ENCODE peak calls at places on chromosomes 4 and X, in eight cellular contexts. J is endodermal cell, O is testis, E is right cardiac atrium, N is fibroblast of the aortic adventitia, P is body of pancreas, G is OCI-LY7, B is AG04450. H is an unnamed sample.

GRCh38 chrX:20352935-20353336 is 86.2 kb upstream of the RPS6KA3 start:
- DNase-seq in J (no peak), O (no peak), E (no peak), N (no peak), P (no peak), G (no peak), B (no peak), H (peak)

GRCh38 chr4:187865914-187866313 is 129.7 kb upstream of the ZFP42 start:
- DNase-seq in J (no peak), O (no peak), E (no peak), N (no peak), P (no peak), G (no peak), B (no peak), H (no peak)

GRCh38 chrX:24149346-24150050 is at the start of gene ZFX:
- DNase-seq in J (peak), O (peak), E (peak), N (peak), P (peak), G (peak), B (no peak), H (peak)

GRCh38 chr4:2274320-2275043 is 12.6 kb upstream of the MXD4 start:
- DNase-seq in J (no peak), O (no peak), E (no peak), N (no peak), P (no peak), G (no peak), B (no peak), H (no peak)

GRCh38 chrX:14899607-14900006 is 26.4 kb downstream of the MOSPD2 start:
- DNase-seq in J (no peak), O (no peak), E (no peak), N (peak), P (no peak), G (no peak), B (no peak), H (peak)

GRCh38 chr4:59553739-59554126 is 1646.4 kb upstream of the ADGRL3 start:
- DNase-seq in J (no peak), O (no peak), E (no peak), N (peak), P (no peak), G (no peak), B (no peak), H (peak)

GRCh38 chr4:88818650-88819470 is 121.2 kb upstream of the NAP1L5 start:
- DNase-seq in J (peak), O (peak), E (peak), N (peak), P (peak), G (peak), B (peak), H (peak)

GRCh38 chr4:48698029-48698901 is 81.8 kb downstream of the FRYL start:
- DNase-seq in J (peak), O (peak), E (peak), N (peak), P (peak), G (no peak), B (peak), H (no peak)

GRCh38 chr4:3436798-3437581 is 4.8 kb upstream of the HGFAC start:
- DNase-seq in J (no peak), O (no peak), E (peak), N (peak), P (peak), G (no peak), B (no peak), H (peak)

GRCh38 chr4:3252831-3253641 is 4.1 kb downstream of the MSANTD1 start:
- DNase-seq in J (peak), O (no peak), E (peak), N (no peak), P (peak), G (no peak), B (no peak), H (no peak)

GRCh38 chrX:153646620-153647373 is at the start of gene DUSP9:
- DNase-seq in J (peak), O (peak), E (no peak), N (no peak), P (peak), G (no peak), B (no peak), H (no peak)

GRCh38 chr4:184317234-184317918 is 99.7 kb upstream of the ENPP6 start:
- DNase-seq in J (no peak), O (no peak), E (no peak), N (no peak), P (no peak), G (no peak), B (no peak), H (no peak)

GRCh38 chrX:119518371-119518770 is 46.8 kb downstream of the STEEP1 start:
- DNase-seq in J (no peak), O (no peak), E (no peak), N (no peak), P (no peak), G (no peak), B (no peak), H (no peak)

GRCh38 chr4:71303850-71304249 is 35.0 kb upstream of the SLC4A4 start:
- DNase-seq in J (no peak), O (no peak), E (no peak), N (peak), P (no peak), G (no peak), B (no peak), H (no peak)

GRCh38 chrX:275967-276587 is 5.1 kb upstream of the PLCXD1 start:
- DNase-seq in J (peak), O (peak), E (peak), N (peak), P (peak), G (no peak), B (no peak), H (no peak)

GRCh38 chr4:23728393-23728792 is 161.5 kb downstream of the PPARGC1A start:
- DNase-seq in J (no peak), O (no peak), E (no peak), N (peak), P (no peak), G (no peak), B (peak), H (no peak)

GRCh38 chr4:87353592-87353991 is 30.9 kb upstream of the HSD17B13 start:
- DNase-seq in J (peak), O (peak), E (no peak), N (peak), P (peak), G (peak), B (peak), H (peak)

GRCh38 chr4:61202100-61202637 is 2.0 kb downstream of the ADGRL3 start:
- DNase-seq in J (no peak), O (peak), E (peak), N (no peak), P (no peak), G (no peak), B (no peak), H (no peak)

GRCh38 chr4:128311659-128312392 is 24.2 kb upstream of the PGRMC2 start:
- DNase-seq in J (no peak), O (no peak), E (no peak), N (no peak), P (peak), G (no peak), B (no peak), H (no peak)

GRCh38 chrX:74421181-74422028 is at the start of gene SLC16A2:
- DNase-seq in J (peak), O (peak), E (peak), N (peak), P (peak), G (no peak), B (peak), H (peak)

GRCh38 chrX:11143931-11144678 is 33.0 kb downstream of the HCCS start:
- DNase-seq in J (peak), O (peak), E (peak), N (peak), P (peak), G (peak), B (peak), H (peak)

GRCh38 chrX:150873616-150874015 is 24.9 kb downstream of the CD99L2 start:
- DNase-seq in J (no peak), O (no peak), E (peak), N (peak), P (peak), G (no peak), B (no peak), H (peak)

GRCh38 chrX:132001127-132001526 is 22.0 kb upstream of the STK26 start:
- DNase-seq in J (no peak), O (no peak), E (no peak), N (no peak), P (no peak), G (no peak), B (no peak), H (no peak)

GRCh38 chr4:168306476-168306875 is 12.1 kb downstream of the DDX60 start:
- DNase-seq in J (no peak), O (no peak), E (no peak), N (no peak), P (no peak), G (no peak), B (no peak), H (no peak)

GRCh38 chr4:84750260-84750955 is 167.5 kb downstream of the CDS1 start:
- DNase-seq in J (no peak), O (no peak), E (no peak), N (peak), P (no peak), G (peak), B (peak), H (peak)

GRCh38 chr4:113738251-113738650 is 23.3 kb downstream of the CAMK2D start:
- DNase-seq in J (no peak), O (no peak), E (no peak), N (peak), P (no peak), G (no peak), B (no peak), H (no peak)

GRCh38 chr4:6263541-6264540 is 5.8 kb upstream of the WFS1 start:
- DNase-seq in J (peak), O (peak), E (peak), N (peak), P (no peak), G (peak), B (no peak), H (peak)

GRCh38 chrX:134622056-134622812 is 36.0 kb downstream of the PLAC1 start:
- DNase-seq in J (peak), O (no peak), E (no peak), N (peak), P (no peak), G (no peak), B (no peak), H (peak)

GRCh38 chrX:56729152-56729557 is at the start of gene NBDY:
- DNase-seq in J (peak), O (peak), E (peak), N (peak), P (peak), G (peak), B (no peak), H (peak)

GRCh38 chr4:83308672-83309071 is 24.1 kb upstream of the COQ2 start:
- DNase-seq in J (peak), O (no peak), E (no peak), N (no peak), P (no peak), G (no peak), B (no peak), H (no peak)

GRCh38 chr4:110058677-110059076 is 139.7 kb downstream of the ELOVL6 start:
- DNase-seq in J (no peak), O (no peak), E (no peak), N (no peak), P (no peak), G (no peak), B (no peak), H (no peak)

DNA sequence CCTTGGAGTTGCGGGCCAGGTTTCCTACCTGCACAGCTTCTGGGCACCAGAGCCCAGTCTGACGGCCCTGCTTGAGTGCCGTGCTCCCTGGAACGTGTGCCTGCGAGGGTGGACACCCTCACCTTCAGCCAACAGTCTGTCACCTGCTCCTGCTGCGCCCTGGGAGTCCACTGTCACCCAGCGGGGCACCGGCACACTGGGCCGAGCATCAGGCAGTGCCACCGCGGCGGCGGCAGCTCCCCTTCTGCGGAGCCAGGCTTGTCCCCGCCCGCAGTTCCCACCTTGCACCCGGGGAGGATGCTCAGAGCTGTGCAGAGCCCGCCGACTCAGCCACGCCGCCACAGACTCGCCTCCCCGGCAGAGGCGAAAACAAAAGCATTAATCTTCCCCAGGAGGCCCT is 86.9 kb downstream of the ABLIM2 start:
- DNase-seq in J (peak), O (no peak), E (no peak), N (no peak), P (no peak), G (no peak), B (no peak), H (no peak)
- H3K4me3 ChIP-seq in J (no peak), O (no peak), E (no peak), N (no peak), P (no peak), G (no peak), B (no peak), H (no peak)

GRCh38 chr4:76420901-76421581 is at the start of gene CCDC158:
- DNase-seq in J (no peak), O (peak), E (peak), N (no peak), P (peak), G (no peak), B (no peak), H (no peak)
- H3K4me3 ChIP-seq in J (no peak), O (peak), E (peak), N (peak), P (peak), G (no peak), B (peak), H (no peak)

GRCh38 chr4:53702334-53703266 is 111.3 kb upstream of the LNX1 start:
- DNase-seq in J (peak), O (peak), E (peak), N (peak), P (peak), G (peak), B (no peak), H (peak)
- H3K4me3 ChIP-seq in J (no peak), O (no peak), E (peak), N (no peak), P (no peak), G (peak), B (peak), H (peak)

GRCh38 chr4:21304061-21304541 is 603.8 kb downstream of the PACRGL start:
- DNase-seq in J (peak), O (peak), E (peak), N (no peak), P (no peak), G (no peak), B (no peak), H (no peak)
- H3K4me3 ChIP-seq in J (peak), O (peak), E (no peak), N (no peak), P (no peak), G (no peak), B (no peak), H (no peak)

DNA sequence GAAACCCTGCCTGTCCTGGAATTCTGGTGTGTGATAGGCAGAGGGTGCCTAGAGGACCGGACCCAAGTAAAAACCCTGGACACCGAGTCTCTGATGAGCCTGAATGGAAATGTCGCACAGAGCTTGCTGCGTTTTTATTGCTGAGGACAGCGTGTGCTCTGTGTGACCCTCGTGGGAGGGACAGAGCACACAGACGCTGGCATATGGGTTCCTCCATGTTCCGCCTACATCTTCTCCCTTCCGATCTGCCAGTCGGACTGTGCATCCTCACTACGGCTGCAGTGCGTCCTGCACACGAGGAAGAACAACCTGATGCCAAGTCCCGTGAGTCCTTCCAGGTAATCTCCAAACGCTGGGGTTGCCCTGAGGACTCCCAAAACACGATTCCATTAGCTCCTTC is 68.3 kb downstream of the AFAP1 start:
- DNase-seq in J (no peak), O (no peak), E (no peak), N (no peak), P (no peak), G (no peak), B (no peak), H (no peak)
- H3K4me3 ChIP-seq in J (no peak), O (no peak), E (peak), N (peak), P (no peak), G (no peak), B (peak), H (no peak)

GRCh38 chrX:103669745-103670144 is 16.8 kb downstream of the MORF4L2 start:
- DNase-seq in J (no peak), O (no peak), E (no peak), N (no peak), P (no peak), G (no peak), B (no peak), H (no peak)
- H3K4me3 ChIP-seq in J (no peak), O (no peak), E (no peak), N (no peak), P (no peak), G (no peak), B (no peak), H (no peak)

H was measured in GM12865.